ENCODE peak calls at places on chromosome 10, in six cellular contexts. One of them, this sample, is unnamed.

GRCh38 chr10:7107287-7107686 is 303.5 kb downstream of the SFMBT2 start:
- DNase-seq in iPS-NIHi11: no peak
- DNase-seq in activated CD4-positive, alpha-beta T cell treated with anti-CD3 and anti-CD28 coated beads, Interleukin-2, amount 50 U/mL, for 48 hours: peak
- DNase-seq in DMS153: no peak
- DNase-seq in body of pancreas: no peak
- DNase-seq in GM23338: no peak
- DNase-seq in this sample: no peak

GRCh38 chr10:105540381-105540780 is 899.3 kb downstream of the SORCS3 start:
- DNase-seq in iPS-NIHi11: no peak
- DNase-seq in activated CD4-positive, alpha-beta T cell treated with anti-CD3 and anti-CD28 coated beads, Interleukin-2, amount 50 U/mL, for 48 hours: no peak
- DNase-seq in DMS153: no peak
- DNase-seq in body of pancreas: peak
- DNase-seq in GM23338: no peak
- DNase-seq in this sample: no peak

GRCh38 chr10:28113202-28113601 is 114.3 kb upstream of the ODAD2 start:
- DNase-seq in iPS-NIHi11: no peak
- DNase-seq in activated CD4-positive, alpha-beta T cell treated with anti-CD3 and anti-CD28 coated beads, Interleukin-2, amount 50 U/mL, for 48 hours: no peak
- DNase-seq in DMS153: no peak
- DNase-seq in body of pancreas: no peak
- DNase-seq in GM23338: no peak
- DNase-seq in this sample: no peak

GRCh38 chr10:50992356-50992866 is 81.9 kb upstream of the PRKG1 start:
- DNase-seq in iPS-NIHi11: peak
- DNase-seq in activated CD4-positive, alpha-beta T cell treated with anti-CD3 and anti-CD28 coated beads, Interleukin-2, amount 50 U/mL, for 48 hours: no peak
- DNase-seq in DMS153: no peak
- DNase-seq in body of pancreas: peak
- DNase-seq in GM23338: peak
- DNase-seq in this sample: no peak

GRCh38 chr10:102537367-102537766 is 33.6 kb downstream of the SUFU start:
- DNase-seq in iPS-NIHi11: no peak
- DNase-seq in activated CD4-positive, alpha-beta T cell treated with anti-CD3 and anti-CD28 coated beads, Interleukin-2, amount 50 U/mL, for 48 hours: no peak
- DNase-seq in DMS153: no peak
- DNase-seq in body of pancreas: no peak
- DNase-seq in GM23338: no peak
- DNase-seq in this sample: no peak

GRCh38 chr10:13053794-13054462 is 46.0 kb upstream of the OPTN start:
- DNase-seq in iPS-NIHi11: peak
- DNase-seq in activated CD4-positive, alpha-beta T cell treated with anti-CD3 and anti-CD28 coated beads, Interleukin-2, amount 50 U/mL, for 48 hours: no peak
- DNase-seq in DMS153: no peak
- DNase-seq in body of pancreas: no peak
- DNase-seq in GM23338: peak
- DNase-seq in this sample: no peak

GRCh38 chr10:47290338-47290737 is 9.7 kb upstream of the GDF10 start:
- DNase-seq in iPS-NIHi11: no peak
- DNase-seq in activated CD4-positive, alpha-beta T cell treated with anti-CD3 and anti-CD28 coated beads, Interleukin-2, amount 50 U/mL, for 48 hours: no peak
- DNase-seq in DMS153: no peak
- DNase-seq in body of pancreas: no peak
- DNase-seq in GM23338: no peak
- DNase-seq in this sample: no peak

GRCh38 chr10:58641095-58641531 is 128.4 kb downstream of the BICC1 start:
- DNase-seq in iPS-NIHi11: no peak
- DNase-seq in activated CD4-positive, alpha-beta T cell treated with anti-CD3 and anti-CD28 coated beads, Interleukin-2, amount 50 U/mL, for 48 hours: no peak
- DNase-seq in DMS153: no peak
- DNase-seq in body of pancreas: no peak
- DNase-seq in GM23338: peak
- DNase-seq in this sample: no peak

GRCh38 chr10:60479305-60480020 is 89.8 kb upstream of the ANK3 start:
- DNase-seq in iPS-NIHi11: no peak
- DNase-seq in activated CD4-positive, alpha-beta T cell treated with anti-CD3 and anti-CD28 coated beads, Interleukin-2, amount 50 U/mL, for 48 hours: no peak
- DNase-seq in DMS153: no peak
- DNase-seq in body of pancreas: no peak
- DNase-seq in GM23338: no peak
- DNase-seq in this sample: no peak

GRCh38 chr10:75663947-75664664 is 232.7 kb downstream of the LRMDA start:
- DNase-seq in iPS-NIHi11: no peak
- DNase-seq in activated CD4-positive, alpha-beta T cell treated with anti-CD3 and anti-CD28 coated beads, Interleukin-2, amount 50 U/mL, for 48 hours: no peak
- DNase-seq in DMS153: no peak
- DNase-seq in body of pancreas: peak
- DNase-seq in GM23338: no peak
- DNase-seq in this sample: no peak

GRCh38 chr10:127935115-127935561 is 28.2 kb downstream of the PTPRE start:
- DNase-seq in iPS-NIHi11: no peak
- DNase-seq in activated CD4-positive, alpha-beta T cell treated with anti-CD3 and anti-CD28 coated beads, Interleukin-2, amount 50 U/mL, for 48 hours: no peak
- DNase-seq in DMS153: no peak
- DNase-seq in body of pancreas: no peak
- DNase-seq in GM23338: no peak
- DNase-seq in this sample: no peak

GRCh38 chr10:25068152-25069058 is 52.0 kb downstream of the THNSL1 start:
- DNase-seq in iPS-NIHi11: peak
- DNase-seq in activated CD4-positive, alpha-beta T cell treated with anti-CD3 and anti-CD28 coated beads, Interleukin-2, amount 50 U/mL, for 48 hours: no peak
- DNase-seq in DMS153: peak
- DNase-seq in body of pancreas: no peak
- DNase-seq in GM23338: peak
- DNase-seq in this sample: no peak

GRCh38 chr10:17923728-17924127 is 28.0 kb upstream of the SLC39A12 start:
- DNase-seq in iPS-NIHi11: no peak
- DNase-seq in activated CD4-positive, alpha-beta T cell treated with anti-CD3 and anti-CD28 coated beads, Interleukin-2, amount 50 U/mL, for 48 hours: no peak
- DNase-seq in DMS153: peak
- DNase-seq in body of pancreas: peak
- DNase-seq in GM23338: no peak
- DNase-seq in this sample: peak

GRCh38 chr10:133224861-133225366 is 5.1 kb upstream of the UTF1 start:
- DNase-seq in iPS-NIHi11: no peak
- DNase-seq in activated CD4-positive, alpha-beta T cell treated with anti-CD3 and anti-CD28 coated beads, Interleukin-2, amount 50 U/mL, for 48 hours: no peak
- DNase-seq in DMS153: no peak
- DNase-seq in body of pancreas: no peak
- DNase-seq in GM23338: no peak
- DNase-seq in this sample: no peak

GRCh38 chr10:75175046-75175445 is 35.5 kb upstream of the VDAC2 start:
- DNase-seq in iPS-NIHi11: no peak
- DNase-seq in activated CD4-positive, alpha-beta T cell treated with anti-CD3 and anti-CD28 coated beads, Interleukin-2, amount 50 U/mL, for 48 hours: no peak
- DNase-seq in DMS153: no peak
- DNase-seq in body of pancreas: no peak
- DNase-seq in GM23338: no peak
- DNase-seq in this sample: no peak

GRCh38 chr10:62805139-62806092 is 896 bp downstream of the ADO start:
- DNase-seq in iPS-NIHi11: peak
- DNase-seq in activated CD4-positive, alpha-beta T cell treated with anti-CD3 and anti-CD28 coated beads, Interleukin-2, amount 50 U/mL, for 48 hours: peak
- DNase-seq in DMS153: no peak
- DNase-seq in body of pancreas: peak
- DNase-seq in GM23338: peak
- DNase-seq in this sample: peak

GRCh38 chr10:90913774-90914420 is 7.0 kb downstream of the ANKRD1 start:
- DNase-seq in iPS-NIHi11: no peak
- DNase-seq in activated CD4-positive, alpha-beta T cell treated with anti-CD3 and anti-CD28 coated beads, Interleukin-2, amount 50 U/mL, for 48 hours: no peak
- DNase-seq in DMS153: no peak
- DNase-seq in body of pancreas: no peak
- DNase-seq in GM23338: no peak
- DNase-seq in this sample: no peak

GRCh38 chr10:66555061-66555460 is 370.8 kb upstream of the LRRTM3 start:
- DNase-seq in iPS-NIHi11: no peak
- DNase-seq in activated CD4-positive, alpha-beta T cell treated with anti-CD3 and anti-CD28 coated beads, Interleukin-2, amount 50 U/mL, for 48 hours: no peak
- DNase-seq in DMS153: no peak
- DNase-seq in body of pancreas: no peak
- DNase-seq in GM23338: no peak
- DNase-seq in this sample: no peak

GRCh38 chr10:88932539-88933256 is 19.9 kb downstream of the ACTA2 start:
- DNase-seq in iPS-NIHi11: peak
- DNase-seq in activated CD4-positive, alpha-beta T cell treated with anti-CD3 and anti-CD28 coated beads, Interleukin-2, amount 50 U/mL, for 48 hours: peak
- DNase-seq in DMS153: peak
- DNase-seq in body of pancreas: peak
- DNase-seq in GM23338: peak
- DNase-seq in this sample: peak